ENCODE peak calls at places on chromosomes 6 and 20, in nine cellular contexts. One of them, this sample, is unnamed.

GRCh38 chr6:71228461-71229041 is 60.1 kb upstream of the OGFRL1 start:
- DNase-seq in suprapubic skin: no peak
- DNase-seq in dorsolateral prefrontal cortex: no peak
- DNase-seq in CD8-positive, alpha-beta memory T cell: peak; percentile 52
- DNase-seq in H1: no peak
- DNase-seq in naive thymus-derived CD4-positive, alpha-beta T cell: peak; percentile 40
- DNase-seq in SJSA1: peak; percentile 79
- DNase-seq in fibroblast of lung: peak; percentile 50
- DNase-seq in breast epithelium: no peak
- DNase-seq in this sample: peak; percentile 54

GRCh38 chr20:50070361-50070760 is 42.6 kb downstream of the UBE2V1 start:
- DNase-seq in suprapubic skin: no peak
- DNase-seq in dorsolateral prefrontal cortex: no peak
- DNase-seq in CD8-positive, alpha-beta memory T cell: no peak
- DNase-seq in H1: no peak
- DNase-seq in naive thymus-derived CD4-positive, alpha-beta T cell: no peak
- DNase-seq in SJSA1: no peak
- DNase-seq in fibroblast of lung: no peak
- DNase-seq in breast epithelium: no peak
- DNase-seq in this sample: no peak

GRCh38 chr6:30219244-30219643 is 6.0 kb upstream of the TRIM26 start:
- DNase-seq in suprapubic skin: no peak
- DNase-seq in dorsolateral prefrontal cortex: no peak
- DNase-seq in CD8-positive, alpha-beta memory T cell: peak; percentile 27
- DNase-seq in H1: peak; percentile 59
- DNase-seq in naive thymus-derived CD4-positive, alpha-beta T cell: peak; percentile 52
- DNase-seq in SJSA1: peak; percentile 39
- DNase-seq in fibroblast of lung: peak; percentile 32
- DNase-seq in breast epithelium: no peak
- DNase-seq in this sample: peak; percentile 52

GRCh38 chr6:42628604-42629003 is 64.8 kb downstream of the UBR2 start:
- DNase-seq in suprapubic skin: no peak
- DNase-seq in dorsolateral prefrontal cortex: no peak
- DNase-seq in CD8-positive, alpha-beta memory T cell: no peak
- DNase-seq in H1: no peak
- DNase-seq in naive thymus-derived CD4-positive, alpha-beta T cell: no peak
- DNase-seq in SJSA1: no peak
- DNase-seq in fibroblast of lung: no peak
- DNase-seq in breast epithelium: no peak
- DNase-seq in this sample: no peak

GRCh38 chr6:11918021-11918738 is 93.9 kb upstream of the HIVEP1 start:
- DNase-seq in suprapubic skin: no peak
- DNase-seq in dorsolateral prefrontal cortex: no peak
- DNase-seq in CD8-positive, alpha-beta memory T cell: no peak
- DNase-seq in H1: no peak
- DNase-seq in naive thymus-derived CD4-positive, alpha-beta T cell: no peak
- DNase-seq in SJSA1: peak; percentile 48
- DNase-seq in fibroblast of lung: peak; percentile 93
- DNase-seq in breast epithelium: no peak
- DNase-seq in this sample: no peak

GRCh38 chr20:37973059-37973910 is 60.0 kb downstream of the TTI1 start:
- DNase-seq in suprapubic skin: peak; percentile 71
- DNase-seq in dorsolateral prefrontal cortex: no peak
- DNase-seq in CD8-positive, alpha-beta memory T cell: no peak
- DNase-seq in H1: peak; percentile 39
- DNase-seq in naive thymus-derived CD4-positive, alpha-beta T cell: no peak
- DNase-seq in SJSA1: no peak
- DNase-seq in fibroblast of lung: no peak
- DNase-seq in breast epithelium: no peak
- DNase-seq in this sample: no peak

GRCh38 chr6:20943922-20944321 is 409.7 kb downstream of the CDKAL1 start:
- DNase-seq in suprapubic skin: no peak
- DNase-seq in dorsolateral prefrontal cortex: no peak
- DNase-seq in CD8-positive, alpha-beta memory T cell: no peak
- DNase-seq in H1: no peak
- DNase-seq in naive thymus-derived CD4-positive, alpha-beta T cell: no peak
- DNase-seq in SJSA1: no peak
- DNase-seq in fibroblast of lung: no peak
- DNase-seq in breast epithelium: no peak
- DNase-seq in this sample: no peak

GRCh38 chr6:39092124-39092523 is 22.9 kb downstream of the SAYSD1 start:
- DNase-seq in suprapubic skin: no peak
- DNase-seq in dorsolateral prefrontal cortex: no peak
- DNase-seq in CD8-positive, alpha-beta memory T cell: no peak
- DNase-seq in H1: no peak
- DNase-seq in naive thymus-derived CD4-positive, alpha-beta T cell: no peak
- DNase-seq in SJSA1: no peak
- DNase-seq in fibroblast of lung: no peak
- DNase-seq in breast epithelium: no peak
- DNase-seq in this sample: no peak

GRCh38 chr6:109170333-109170732 is 75.0 kb downstream of the CEP57L1 start:
- DNase-seq in suprapubic skin: no peak
- DNase-seq in dorsolateral prefrontal cortex: no peak
- DNase-seq in CD8-positive, alpha-beta memory T cell: no peak
- DNase-seq in H1: no peak
- DNase-seq in naive thymus-derived CD4-positive, alpha-beta T cell: no peak
- DNase-seq in SJSA1: no peak
- DNase-seq in fibroblast of lung: no peak
- DNase-seq in breast epithelium: no peak
- DNase-seq in this sample: no peak

GRCh38 chr6:422423-423061 is 31.0 kb downstream of the IRF4 start:
- DNase-seq in suprapubic skin: no peak
- DNase-seq in dorsolateral prefrontal cortex: no peak
- DNase-seq in CD8-positive, alpha-beta memory T cell: no peak
- DNase-seq in H1: no peak
- DNase-seq in naive thymus-derived CD4-positive, alpha-beta T cell: no peak
- DNase-seq in SJSA1: peak; percentile 63
- DNase-seq in fibroblast of lung: peak; percentile 93
- DNase-seq in breast epithelium: no peak
- DNase-seq in this sample: no peak

GRCh38 chr6:35370124-35370741 is 27.9 kb downstream of the PPARD start:
- DNase-seq in suprapubic skin: peak; percentile 83
- DNase-seq in dorsolateral prefrontal cortex: peak; percentile 51
- DNase-seq in CD8-positive, alpha-beta memory T cell: no peak
- DNase-seq in H1: no peak
- DNase-seq in naive thymus-derived CD4-positive, alpha-beta T cell: no peak
- DNase-seq in SJSA1: peak; percentile 85
- DNase-seq in fibroblast of lung: peak; percentile 97
- DNase-seq in breast epithelium: peak; percentile 44
- DNase-seq in this sample: no peak

GRCh38 chr6:72624557-72625160 is 2.8 kb downstream of the KCNQ5 start:
- DNase-seq in suprapubic skin: no peak
- DNase-seq in dorsolateral prefrontal cortex: no peak
- DNase-seq in CD8-positive, alpha-beta memory T cell: peak; percentile 21
- DNase-seq in H1: no peak
- DNase-seq in naive thymus-derived CD4-positive, alpha-beta T cell: peak; percentile 20
- DNase-seq in SJSA1: no peak
- DNase-seq in fibroblast of lung: no peak
- DNase-seq in breast epithelium: no peak
- DNase-seq in this sample: no peak

GRCh38 chr6:81326856-81327561 is 425.5 kb downstream of the TENT5A start:
- DNase-seq in suprapubic skin: no peak
- DNase-seq in dorsolateral prefrontal cortex: no peak
- DNase-seq in CD8-positive, alpha-beta memory T cell: no peak
- DNase-seq in H1: no peak
- DNase-seq in naive thymus-derived CD4-positive, alpha-beta T cell: no peak
- DNase-seq in SJSA1: no peak
- DNase-seq in fibroblast of lung: peak; percentile 89
- DNase-seq in breast epithelium: no peak
- DNase-seq in this sample: no peak

GRCh38 chr6:144055121-144055931 is 40.0 kb downstream of the SF3B5 start:
- DNase-seq in suprapubic skin: no peak
- DNase-seq in dorsolateral prefrontal cortex: no peak
- DNase-seq in CD8-positive, alpha-beta memory T cell: peak; percentile 69
- DNase-seq in H1: no peak
- DNase-seq in naive thymus-derived CD4-positive, alpha-beta T cell: peak; percentile 69
- DNase-seq in SJSA1: no peak
- DNase-seq in fibroblast of lung: no peak
- DNase-seq in breast epithelium: no peak
- DNase-seq in this sample: peak; percentile 61

DNA sequence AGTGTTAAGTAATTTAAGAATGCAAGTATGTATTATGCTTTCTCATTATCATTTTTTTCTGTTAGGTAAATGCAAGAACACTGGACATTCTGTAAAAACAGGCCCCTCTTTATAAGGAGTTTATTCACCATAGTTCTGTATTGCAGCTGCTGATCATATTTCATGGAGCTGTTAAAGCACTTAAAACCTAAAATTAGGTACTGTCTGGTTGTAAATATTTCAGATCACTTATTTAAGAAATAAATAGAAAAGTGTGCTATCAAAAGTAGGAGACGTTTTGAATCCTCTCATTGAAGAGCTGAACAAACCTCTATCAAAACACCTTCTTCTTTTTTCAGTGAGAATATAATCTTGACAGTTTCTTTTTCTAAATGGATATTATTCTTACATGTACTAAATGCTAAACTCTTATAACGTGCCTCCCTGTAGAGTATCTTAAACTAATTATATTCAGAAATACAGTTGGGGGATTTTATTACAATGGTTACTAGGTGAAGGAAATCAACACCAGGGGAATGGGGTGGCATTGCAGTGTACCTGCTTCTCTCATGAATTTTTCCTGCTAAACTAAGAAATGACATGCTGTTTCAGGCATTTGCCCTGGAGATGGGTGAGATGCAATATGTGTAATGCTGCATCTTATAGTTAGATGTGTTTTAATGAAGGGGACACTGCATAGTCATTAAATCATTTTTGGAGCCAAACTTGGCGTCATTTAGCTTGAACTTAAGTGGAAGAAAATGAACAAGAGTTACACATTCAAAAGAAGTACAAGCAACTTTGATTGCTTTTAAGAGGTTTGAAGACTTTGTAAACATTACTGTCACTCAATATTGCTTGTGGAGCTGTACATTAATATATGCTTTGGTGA is 4.1 kb downstream of the EYA4 start:
- DNase-seq in suprapubic skin: no peak
- DNase-seq in dorsolateral prefrontal cortex: no peak
- DNase-seq in CD8-positive, alpha-beta memory T cell: no peak
- DNase-seq in H1: no peak
- DNase-seq in naive thymus-derived CD4-positive, alpha-beta T cell: no peak
- DNase-seq in SJSA1: no peak
- DNase-seq in fibroblast of lung: no peak
- DNase-seq in breast epithelium: no peak
- DNase-seq in this sample: no peak
- H3K27ac ChIP-seq in suprapubic skin: no peak overlapping the region
- H3K27ac ChIP-seq in dorsolateral prefrontal cortex: no peak overlapping the region
- H3K27ac ChIP-seq in CD8-positive, alpha-beta memory T cell: no peak overlapping the region
- H3K27ac ChIP-seq in H1: no peak overlapping the region
- H3K27ac ChIP-seq in naive thymus-derived CD4-positive, alpha-beta T cell: no peak overlapping the region
- H3K27ac ChIP-seq in SJSA1: no peak overlapping the region
- H3K27ac ChIP-seq in fibroblast of lung: no peak overlapping the region
- H3K27ac ChIP-seq in breast epithelium: no peak overlapping the region
- H3K27ac ChIP-seq in this sample: no peak overlapping the region

DNA sequence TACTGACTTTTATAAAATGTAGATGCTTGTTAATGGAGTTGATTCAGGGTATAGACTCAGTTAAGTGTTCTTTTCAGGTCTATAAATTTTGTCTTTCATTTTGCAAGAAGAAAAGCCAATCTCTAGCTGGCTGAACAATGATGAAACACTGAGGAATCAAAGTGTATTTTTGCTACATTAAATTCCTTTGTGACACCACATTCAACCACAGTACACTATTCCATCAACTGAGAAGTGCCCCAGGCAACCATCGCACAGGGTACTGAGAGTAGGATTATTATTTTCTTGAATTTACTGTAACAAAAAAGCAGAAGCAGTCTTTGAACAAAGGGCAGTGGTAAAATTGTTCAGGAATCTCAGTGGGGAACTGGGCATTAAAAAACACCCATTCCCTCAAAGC is 83.6 kb downstream of the PREP start:
- DNase-seq in suprapubic skin: no peak
- DNase-seq in dorsolateral prefrontal cortex: no peak
- DNase-seq in CD8-positive, alpha-beta memory T cell: no peak
- DNase-seq in H1: no peak
- DNase-seq in naive thymus-derived CD4-positive, alpha-beta T cell: no peak
- DNase-seq in SJSA1: no peak
- DNase-seq in fibroblast of lung: no peak
- DNase-seq in breast epithelium: no peak
- DNase-seq in this sample: no peak
- H3K27me3 ChIP-seq in suprapubic skin: no peaks in the 10 kb centered on the region
- H3K27me3 ChIP-seq in dorsolateral prefrontal cortex: no peaks in the 10 kb centered on the region
- H3K27me3 ChIP-seq in CD8-positive, alpha-beta memory T cell: no peaks in the 10 kb centered on the region
- H3K27me3 ChIP-seq in H1: no peaks in the 10 kb centered on the region
- H3K27me3 ChIP-seq in naive thymus-derived CD4-positive, alpha-beta T cell: no peaks in the 10 kb centered on the region
- H3K27me3 ChIP-seq in SJSA1: no peaks in the 10 kb centered on the region
- H3K27me3 ChIP-seq in fibroblast of lung: no peaks in the 10 kb centered on the region
- H3K27me3 ChIP-seq in breast epithelium: no peaks in the 10 kb centered on the region
- H3K27me3 ChIP-seq in this sample: no peaks in the 10 kb centered on the region

GRCh38 chr20:31596831-31597482 is 8.1 kb upstream of the ID1 start:
- DNase-seq in suprapubic skin: no peak
- DNase-seq in dorsolateral prefrontal cortex: no peak
- DNase-seq in CD8-positive, alpha-beta memory T cell: no peak
- DNase-seq in H1: no peak
- DNase-seq in naive thymus-derived CD4-positive, alpha-beta T cell: no peak
- DNase-seq in SJSA1: peak; percentile 35
- DNase-seq in fibroblast of lung: no peak
- DNase-seq in breast epithelium: no peak
- DNase-seq in this sample: no peak
- H3K27ac ChIP-seq in suprapubic skin: peak overlapping the region; percentile 57
- H3K27ac ChIP-seq in dorsolateral prefrontal cortex: peak overlapping the region; percentile 26
- H3K27ac ChIP-seq in CD8-positive, alpha-beta memory T cell: peak overlapping the region; percentile 16
- H3K27ac ChIP-seq in H1: peak overlapping the region; percentile 2
- H3K27ac ChIP-seq in naive thymus-derived CD4-positive, alpha-beta T cell: no peak overlapping the region
- H3K27ac ChIP-seq in SJSA1: peak overlapping the region; percentile 63
- H3K27ac ChIP-seq in fibroblast of lung: peak overlapping the region; percentile 97
- H3K27ac ChIP-seq in breast epithelium: peak overlapping the region; percentile 11
- H3K27ac ChIP-seq in this sample: no peak overlapping the region

GRCh38 chr20:41355192-41355591 is 11.4 kb downstream of the EMILIN3 start:
- DNase-seq in suprapubic skin: no peak
- DNase-seq in dorsolateral prefrontal cortex: no peak
- DNase-seq in CD8-positive, alpha-beta memory T cell: no peak
- DNase-seq in H1: no peak
- DNase-seq in naive thymus-derived CD4-positive, alpha-beta T cell: no peak
- DNase-seq in SJSA1: no peak
- DNase-seq in fibroblast of lung: no peak
- DNase-seq in breast epithelium: no peak
- DNase-seq in this sample: no peak

GRCh38 chr20:41356951-41357350 is 9.7 kb downstream of the EMILIN3 start:
- DNase-seq in suprapubic skin: no peak
- DNase-seq in dorsolateral prefrontal cortex: no peak
- DNase-seq in CD8-positive, alpha-beta memory T cell: no peak
- DNase-seq in H1: no peak
- DNase-seq in naive thymus-derived CD4-positive, alpha-beta T cell: no peak
- DNase-seq in SJSA1: no peak
- DNase-seq in fibroblast of lung: no peak
- DNase-seq in breast epithelium: no peak
- DNase-seq in this sample: no peak

GRCh38 chr20:41357424-41358163 is 9.0 kb downstream of the EMILIN3 start:
- DNase-seq in suprapubic skin: no peak
- DNase-seq in dorsolateral prefrontal cortex: no peak
- DNase-seq in CD8-positive, alpha-beta memory T cell: no peak
- DNase-seq in H1: no peak
- DNase-seq in naive thymus-derived CD4-positive, alpha-beta T cell: no peak
- DNase-seq in SJSA1: no peak
- DNase-seq in fibroblast of lung: no peak
- DNase-seq in breast epithelium: no peak
- DNase-seq in this sample: no peak

GRCh38 chr20:41353530-41353929 is 12.9 kb downstream of the LPIN3 start:
- DNase-seq in suprapubic skin: no peak
- DNase-seq in dorsolateral prefrontal cortex: no peak
- DNase-seq in CD8-positive, alpha-beta memory T cell: no peak
- DNase-seq in H1: no peak
- DNase-seq in naive thymus-derived CD4-positive, alpha-beta T cell: no peak
- DNase-seq in SJSA1: no peak
- DNase-seq in fibroblast of lung: no peak
- DNase-seq in breast epithelium: no peak
- DNase-seq in this sample: no peak

GRCh38 chr20:41355598-41356203 is 10.9 kb downstream of the EMILIN3 start:
- DNase-seq in suprapubic skin: no peak
- DNase-seq in dorsolateral prefrontal cortex: no peak
- DNase-seq in CD8-positive, alpha-beta memory T cell: no peak
- DNase-seq in H1: no peak
- DNase-seq in naive thymus-derived CD4-positive, alpha-beta T cell: no peak
- DNase-seq in SJSA1: no peak
- DNase-seq in fibroblast of lung: no peak
- DNase-seq in breast epithelium: no peak
- DNase-seq in this sample: no peak
- H3K27me3 ChIP-seq in suprapubic skin: no peaks in the 10 kb centered on the region
- H3K27me3 ChIP-seq in dorsolateral prefrontal cortex: no peaks in the 10 kb centered on the region
- H3K27me3 ChIP-seq in CD8-positive, alpha-beta memory T cell: no peaks in the 10 kb centered on the region
- H3K27me3 ChIP-seq in H1: no peaks in the 10 kb centered on the region
- H3K27me3 ChIP-seq in naive thymus-derived CD4-positive, alpha-beta T cell: no peaks in the 10 kb centered on the region
- H3K27me3 ChIP-seq in SJSA1: no peaks in the 10 kb centered on the region
- H3K27me3 ChIP-seq in fibroblast of lung: no peaks in the 10 kb centered on the region
- H3K27me3 ChIP-seq in breast epithelium: no peaks in the 10 kb centered on the region
- H3K27me3 ChIP-seq in this sample: no peaks in the 10 kb centered on the region

This sample was measured in CD4-positive, alpha-beta memory T cell.